ENCODE peak calls at places on chromosome 19, in eight cellular contexts. Q, K, U, B, D, S, F and N are unnamed samples.

GRCh38 chr19:2089001-2089711 is 7.0 kb downstream of the MOB3A start:
- DNase-seq in U (peak), D (no peak), Q (no peak), K (peak), F (no peak), B (no peak), S (peak), N (no peak)

GRCh38 chr19:52601025-52601973 is 31.2 kb downstream of the ZNF701 start:
- DNase-seq in B (no peak), U (peak), S (peak), D (peak), K (peak), Q (peak), F (peak), N (peak)

GRCh38 chr19:46287585-46287984 is 9.3 kb upstream of the HIF3A start:
- DNase-seq in K (no peak), S (no peak), B (peak), F (no peak), Q (no peak), U (no peak), D (no peak), N (no peak)

GRCh38 chr19:35228177-35228930 is at the start of gene FAM187B:
- DNase-seq in B (no peak), S (no peak), K (no peak), D (no peak), Q (no peak), F (no peak), U (no peak), N (no peak)

GRCh38 chr19:43605875-43606568 is 5.9 kb upstream of the SRRM5 start:
- DNase-seq in B (no peak), S (no peak), F (no peak), Q (no peak), U (no peak), D (no peak), K (no peak), N (no peak)

GRCh38 chr19:44712864-44713515 is 14.0 kb downstream of the CEACAM16 start:
- DNase-seq in Q (no peak), K (no peak), B (peak), U (no peak), S (no peak), D (no peak), F (no peak), N (peak)

GRCh38 chr19:34120846-34121639 is 51.3 kb upstream of the LSM14A start:
- DNase-seq in S (peak), F (peak), D (peak), K (peak), B (peak), Q (no peak), U (peak), N (peak)

GRCh38 chr19:18915639-18916038 is 3.5 kb downstream of the COPE start:
- DNase-seq in D (no peak), K (peak), U (no peak), S (peak), Q (no peak), F (peak), B (peak), N (peak)

GRCh38 chr19:29806098-29806866 is 5.5 kb upstream of the CCNE1 start:
- DNase-seq in B (peak), D (no peak), Q (no peak), F (no peak), K (no peak), S (no peak), U (no peak), N (no peak)

GRCh38 chr19:18278521-18279265 is 2.7 kb downstream of the JUND start:
- DNase-seq in Q (no peak), S (no peak), B (peak), K (no peak), F (no peak), U (no peak), D (no peak), N (no peak)

GRCh38 chr19:39607561-39607960 is 5.2 kb downstream of the LGALS13 start:
- DNase-seq in B (no peak), Q (no peak), F (no peak), U (no peak), S (no peak), K (no peak), D (no peak), N (no peak)

GRCh38 chr19:543912-544608 is at the start of gene GZMM:
- DNase-seq in B (no peak), S (no peak), Q (no peak), K (no peak), U (no peak), D (no peak), F (no peak), N (no peak)

GRCh38 chr19:16470911-16471811 is 609 bp downstream of the EPS15L1 start:
- DNase-seq in K (peak), Q (no peak), S (no peak), F (peak), U (peak), D (peak), B (no peak), N (no peak)

GRCh38 chr19:30079200-30079599 is 137.2 kb downstream of the URI1 start:
- DNase-seq in B (no peak), Q (no peak), K (no peak), D (no peak), F (no peak), S (no peak), U (no peak), N (no peak)

GRCh38 chr19:10503002-10503789 is at the start of gene KEAP1:
- DNase-seq in F (peak), K (no peak), B (peak), D (no peak), S (peak), U (no peak), Q (peak), N (peak)

GRCh38 chr19:45161715-45162463 is 1.1 kb upstream of the NKPD1 start:
- DNase-seq in Q (no peak), U (no peak), K (no peak), F (peak), D (no peak), B (no peak), S (no peak), N (peak)

GRCh38 chr19:39434123-39435076 is 1.3 kb downstream of the RPS16 start:
- DNase-seq in K (no peak), Q (no peak), S (no peak), F (no peak), B (peak), D (no peak), U (no peak), N (no peak)

GRCh38 chr19:10583021-10583776 is 3.9 kb downstream of the AP1M2 start:
- DNase-seq in S (no peak), U (no peak), F (no peak), Q (no peak), B (peak), D (no peak), K (no peak), N (no peak)